ENCODE peak calls at places on chromosomes 11 and 22, in four cellular contexts. B is effector memory CD4-positive, alpha-beta T cell; U is cardiac muscle cell; Q is lung. E is an unnamed sample.

GRCh38 chr11:77776455-77776854 is 44.1 kb downstream of the RSF1 start:
- DNase-seq in U (no peak), B (no peak), Q (no peak), E (no peak)

GRCh38 chr11:70108250-70108649 is 30.1 kb downstream of the ANO1 start:
- DNase-seq in U (no peak), B (no peak), Q (no peak), E (no peak)

GRCh38 chr11:69509381-69509780 is 27.9 kb downstream of the LINC01488 start:
- DNase-seq in B (no peak), U (no peak), Q (no peak), E (no peak)

GRCh38 chr22:47155131-47155885 is 392.9 kb downstream of the TBC1D22A start:
- DNase-seq in B (no peak), Q (no peak), U (no peak), E (no peak)

GRCh38 chr11:10246991-10247390 is 47.0 kb downstream of the SBF2 start:
- DNase-seq in Q (no peak), U (no peak), B (no peak), E (no peak)

GRCh38 chr11:110947100-110947499 is 234.9 kb upstream of the ARHGAP20 start:
- DNase-seq in B (no peak), U (no peak), Q (no peak), E (no peak)

GRCh38 chr11:132439711-132440300 is 1069.4 kb downstream of the NTM start:
- DNase-seq in U (no peak), B (no peak), Q (no peak), E (no peak)

GRCh38 chr11:62694455-62695167 is 5.3 kb upstream of the LRRN4CL start:
- DNase-seq in Q (peak; percentile 81), B (peak; percentile 55), U (peak; percentile 84), E (peak; percentile 77)

GRCh38 chr11:14318581-14318981 is 40.4 kb downstream of the RRAS2 start:
- DNase-seq in Q (no peak), B (no peak), U (no peak), E (no peak)

GRCh38 chr11:22703040-22703439 is 36.6 kb downstream of the GAS2 start:
- DNase-seq in U (peak; percentile 52), B (no peak), Q (no peak), E (peak; percentile 33)

GRCh38 chr11:1559103-1559951 is 12.7 kb downstream of the DUSP8 start:
- DNase-seq in Q (peak; percentile 92), U (no peak), B (no peak), E (no peak)

GRCh38 chr11:77154381-77155081 is 26.5 kb downstream of the MYO7A start:
- DNase-seq in U (no peak), Q (no peak), B (no peak), E (no peak)

GRCh38 chr11:12319734-12320387 is 57.5 kb upstream of the PARVA start:
- DNase-seq in Q (no peak), B (no peak), U (peak; percentile 5), E (no peak)

GRCh38 chr11:578276-579035 is 2.2 kb downstream of the PHRF1 start:
- DNase-seq in B (no peak), Q (no peak), U (no peak), E (no peak)

GRCh38 chr11:106482920-106483761 is 405.7 kb downstream of the AASDHPPT start:
- DNase-seq in Q (no peak), B (no peak), U (peak; percentile 9), E (no peak)

GRCh38 chr22:46731246-46732040 is 6.6 kb downstream of the CERK start:
- DNase-seq in Q (peak; percentile 58), B (no peak), U (peak; percentile 42), E (no peak)

GRCh38 chr11:68775951-68776388 is 24.6 kb upstream of the TESMIN start:
- DNase-seq in B (no peak), Q (no peak), U (no peak), E (no peak)

GRCh38 chr22:44920183-44920582 is 89.6 kb downstream of the PHF21B start:
- DNase-seq in Q (no peak), B (no peak), U (no peak), E (no peak)

GRCh38 chr11:5550440-5551095 is 2.2 kb upstream of the OR52H1 start:
- DNase-seq in Q (no peak), B (no peak), U (no peak), E (no peak)

GRCh38 chr11:80617156-80617555 is 1176.3 kb upstream of the TENM4 start:
- DNase-seq in U (no peak), Q (no peak), B (no peak), E (no peak)

GRCh38 chr22:49929553-49929979 is 11.1 kb downstream of the CRELD2 start:
- DNase-seq in U (peak; percentile 74), B (peak; percentile 54), Q (peak; percentile 65), E (peak; percentile 76)

GRCh38 chr11:47571895-47572294 is 6.5 kb downstream of the PTPMT1 start:
- DNase-seq in Q (no peak), U (no peak), B (no peak), E (no peak)

GRCh38 chr22:22913989-22914388 is 26.4 kb downstream of the IGLL5 start:
- DNase-seq in B (no peak), Q (no peak), U (no peak), E (no peak)

GRCh38 chr11:72688929-72689328 is 14.7 kb upstream of the PDE2A start:
- DNase-seq in Q (no peak), U (no peak), B (no peak), E (no peak)

GRCh38 chr22:32589007-32589406 is 114.4 kb downstream of the FBXO7 start:
- DNase-seq in U (no peak), B (no peak), Q (no peak), E (no peak)

GRCh38 chr22:30228509-30229359 is 17.8 kb downstream of the LIF start:
- DNase-seq in U (no peak), Q (no peak), B (no peak), E (no peak)

DNA sequence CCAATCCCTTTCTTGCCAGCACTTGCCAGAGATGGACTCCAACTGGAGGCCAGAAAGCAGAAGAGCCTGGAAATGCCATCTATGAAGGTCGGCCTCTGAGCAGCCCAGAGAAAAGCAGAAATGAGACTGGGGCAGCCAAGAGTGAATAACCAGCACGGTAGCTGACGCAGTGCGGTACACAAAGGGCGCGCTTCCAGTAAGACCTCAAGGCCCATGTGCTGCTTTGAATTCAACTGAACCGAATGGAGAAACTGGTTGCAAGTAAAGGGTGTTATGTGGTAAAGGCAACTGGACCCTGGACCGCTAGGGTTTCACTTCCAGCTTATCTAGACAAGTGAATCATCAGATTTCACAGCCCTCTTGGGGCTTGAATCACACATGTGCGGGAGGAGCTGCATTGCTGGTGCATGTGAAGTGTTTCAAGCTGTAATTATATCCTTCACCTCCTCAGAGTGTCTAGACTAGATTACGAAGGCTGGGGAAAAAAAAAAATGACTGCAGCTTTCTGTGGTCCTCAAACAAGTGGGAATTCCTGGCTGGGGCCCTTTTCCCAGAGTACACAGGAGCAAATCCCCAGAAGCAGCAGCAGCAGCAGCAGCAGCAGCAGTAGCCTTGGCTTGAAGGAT is 128.9 kb downstream of the CCDC34 start:
- DNase-seq in Q (no peak), U (peak; percentile 72), B (no peak), E (no peak)
- H3K4me3 ChIP-seq in Q (no peak overlapping the region), U (no peak overlapping the region), B (no peak overlapping the region), E (no peak overlapping the region)

GRCh38 chr11:121500275-121500674 is 47.5 kb upstream of the SORL1-AS1 start:
- DNase-seq in B (no peak), Q (no peak), U (no peak), E (no peak)

GRCh38 chr11:121500717-121501116 is 48.0 kb upstream of the SORL1-AS1 start:
- DNase-seq in B (no peak), Q (no peak), U (no peak), E (no peak)

GRCh38 chr11:121503056-121503455 is 50.3 kb upstream of the SORL1-AS1 start:
- DNase-seq in Q (no peak), B (no peak), U (no peak), E (no peak)

GRCh38 chr11:121497176-121497995 is 44.6 kb upstream of the SORL1-AS1 start:
- DNase-seq in Q (peak; percentile 41), B (no peak), U (no peak), E (no peak)

DNA sequence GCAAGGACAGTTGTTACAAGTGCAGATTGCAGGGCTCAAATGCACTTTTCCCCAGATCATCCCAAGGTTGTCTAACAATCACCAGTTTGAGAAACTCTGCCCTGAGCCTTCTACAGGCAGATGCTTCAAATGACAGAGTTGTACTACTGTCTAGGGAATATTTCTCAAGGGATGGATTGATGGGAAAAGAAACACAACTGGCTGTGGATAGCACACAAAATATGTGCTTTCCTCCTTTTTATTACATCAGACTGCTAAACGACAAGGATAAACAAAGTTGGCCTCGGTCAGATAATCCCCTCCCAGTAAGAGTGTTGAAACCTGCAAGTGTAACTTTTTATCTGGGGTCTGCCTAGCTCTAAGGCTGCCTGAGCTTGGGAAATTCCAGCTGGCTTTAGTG is 46.6 kb upstream of the SORL1-AS1 start:
- DNase-seq in Q (no peak), U (no peak), B (no peak), E (no peak)
- H3K9me3 ChIP-seq in Q (no peaks in the 10 kb centered on the region), U (no peaks in the 10 kb centered on the region), B (no peaks in the 10 kb centered on the region), E (no peaks in the 10 kb centered on the region)

GRCh38 chr11:134374171-134374570 is 37.9 kb downstream of the B3GAT1 start:
- DNase-seq in B (no peak), U (no peak), Q (no peak), E (no peak)
- H3K4me1 ChIP-seq in B (no peaks in the 10 kb centered on the region), U (no peaks in the 10 kb centered on the region), Q (no peaks in the 10 kb centered on the region), E (no peaks in the 10 kb centered on the region)

GRCh38 chr11:65962136-65962564 is 616 bp downstream of the SART1 start:
- DNase-seq in U (no peak), B (no peak), Q (no peak), E (no peak)
- H3K4me3 ChIP-seq in U (peak overlapping the region; percentile 94), B (peak overlapping the region; percentile 100), Q (peak overlapping the region; percentile 99), E (peak overlapping the region; percentile 83)

DNA sequence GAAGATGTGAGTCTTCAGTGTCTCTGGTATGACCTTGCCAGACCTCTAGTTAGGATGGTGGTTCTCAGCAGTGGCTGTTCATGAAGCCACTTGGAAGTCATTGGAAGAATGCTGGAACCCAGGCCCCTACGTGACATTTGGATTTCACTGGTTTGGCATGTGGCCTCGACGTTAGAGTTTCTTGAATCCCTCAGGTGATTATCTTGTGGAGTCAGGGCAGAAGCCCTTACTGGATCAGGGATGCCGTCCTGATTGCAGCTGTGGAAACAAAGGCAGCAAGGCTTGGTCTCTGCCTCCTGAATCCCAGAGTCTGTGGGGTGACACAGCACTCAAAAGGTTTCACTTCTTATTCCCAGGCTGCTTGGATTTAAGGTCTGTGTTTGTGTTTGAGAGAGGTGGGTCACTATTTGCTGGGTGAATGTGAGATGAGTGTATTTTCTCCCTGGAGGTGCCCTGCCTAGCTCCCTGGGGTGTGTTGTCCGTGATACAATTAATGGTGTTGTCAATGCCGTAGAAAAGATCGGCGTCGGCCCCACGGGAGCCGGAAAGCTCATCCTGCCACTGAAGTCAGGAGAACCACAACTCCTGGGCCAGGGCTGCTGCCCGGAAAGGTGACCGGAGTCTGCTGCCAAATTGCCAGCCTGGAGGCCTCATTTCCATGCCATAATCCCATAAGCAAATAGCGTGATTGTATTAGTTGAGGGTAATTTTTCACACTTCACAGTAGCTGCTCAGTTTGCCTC is 939.0 kb downstream of the BRD1 start:
- DNase-seq in Q (no peak), U (no peak), B (no peak), E (no peak)
- H3K9me3 ChIP-seq in Q (peaks cover 6% of the 10 kb centered on the region), U (no peaks in the 10 kb centered on the region), B (no peaks in the 10 kb centered on the region), E (peaks cover 9% of the 10 kb centered on the region)

GRCh38 chr11:115222863-115223530 is 281.2 kb downstream of the CADM1 start:
- DNase-seq in Q (no peak), B (no peak), U (no peak), E (no peak)
- H3K4me1 ChIP-seq in Q (peaks cover 2% of the 10 kb centered on the region), B (no peaks in the 10 kb centered on the region), U (peaks cover 28% of the 10 kb centered on the region), E (peaks cover 18% of the 10 kb centered on the region)

E was measured in naive thymus-derived CD4-positive, alpha-beta T cell.